ENCODE peak calls at places on chromosome 6, in seven cellular contexts. U is HCT116, K is GM12878, R is HepG2, T is K562, S is H1, E is SK-N-SH. A is an unnamed sample.

GRCh38 chr6:10398439-10399218 is 16.2 kb downstream of the TFAP2A start:
- DNase-seq in U (no peak), K (no peak), R (no peak), T (no peak), S (no peak), E (no peak), A (no peak)

GRCh38 chr6:5425267-5425666 is 164.0 kb downstream of the FARS2 start:
- DNase-seq in U (no peak), K (no peak), R (no peak), T (no peak), S (no peak), E (no peak), A (no peak)

GRCh38 chr6:162198925-162199324 is 528.6 kb downstream of the PRKN start:
- DNase-seq in U (no peak), K (no peak), R (peak; percentile 3), T (no peak), S (no peak), E (no peak), A (no peak)

GRCh38 chr6:165181951-165182414 is 127.4 kb downstream of the C6orf118 start:
- DNase-seq in U (no peak), K (no peak), R (no peak), T (no peak), S (no peak), E (no peak), A (no peak)

GRCh38 chr6:41768545-41769308 is 11.0 kb downstream of the FRS3 start:
- DNase-seq in U (no peak), K (no peak), R (peak; percentile 94), T (peak; percentile 70), S (no peak), E (peak; percentile 41), A (no peak)

GRCh38 chr6:66538548-66539135 is 831.6 kb upstream of the EYS start:
- DNase-seq in U (no peak), K (no peak), R (no peak), T (no peak), S (no peak), E (peak; percentile 5), A (no peak)

GRCh38 chr6:79599725-79600259 is 31.3 kb upstream of the SH3BGRL2 start:
- DNase-seq in U (no peak), K (no peak), R (no peak), T (peak; percentile 51), S (no peak), E (no peak), A (no peak)

GRCh38 chr6:82396964-82397761 is 33.5 kb downstream of the TPBG start:
- DNase-seq in U (peak; percentile 89), K (no peak), R (no peak), T (no peak), S (no peak), E (no peak), A (no peak)

GRCh38 chr6:135146160-135146920 is 34.8 kb upstream of the MYB start:
- DNase-seq in U (no peak), K (no peak), R (no peak), T (no peak), S (no peak), E (no peak), A (peak; percentile 45)

GRCh38 chr6:50970908-50971307 is 152.2 kb downstream of the TFAP2B start:
- DNase-seq in U (no peak), K (no peak), R (no peak), T (no peak), S (no peak), E (no peak), A (no peak)

GRCh38 chr6:37530294-37530693 is 30.6 kb upstream of the CCDC167 start:
- DNase-seq in U (no peak), K (no peak), R (no peak), T (no peak), S (no peak), E (peak; percentile 6), A (no peak)

GRCh38 chr6:41674231-41675000 is 36.1 kb downstream of the MDFI start:
- DNase-seq in U (no peak), K (no peak), R (no peak), T (no peak), S (no peak), E (no peak), A (no peak)

GRCh38 chr6:72784581-72784980 is 162.7 kb downstream of the KCNQ5 start:
- DNase-seq in U (no peak), K (no peak), R (no peak), T (no peak), S (no peak), E (no peak), A (no peak)

GRCh38 chr6:46320505-46320904 is 149.7 kb upstream of the ENPP5 start:
- DNase-seq in U (no peak), K (no peak), R (no peak), T (no peak), S (no peak), E (no peak), A (no peak)

GRCh38 chr6:117907600-117908245 is 659 bp downstream of the SLC35F1 start:
- DNase-seq in U (no peak), K (no peak), R (no peak), T (no peak), S (peak; percentile 78), E (peak; percentile 69), A (no peak)

GRCh38 chr6:63611560-63611959 is 24.0 kb upstream of the PHF3 start:
- DNase-seq in U (no peak), K (no peak), R (no peak), T (no peak), S (no peak), E (no peak), A (no peak)

GRCh38 chr6:11011787-11012234 is 32.3 kb downstream of the ELOVL2 start:
- DNase-seq in U (peak; percentile 52), K (no peak), R (peak; percentile 80), T (peak; percentile 22), S (no peak), E (no peak), A (peak; percentile 43)

GRCh38 chr6:157221817-157222175 is 101.5 kb downstream of the TMEM242 start:
- DNase-seq in U (no peak), K (no peak), R (no peak), T (no peak), S (no peak), E (no peak), A (no peak)

GRCh38 chr6:99002826-99003225 is 55.1 kb upstream of the FBXL4 start:
- DNase-seq in U (no peak), K (no peak), R (no peak), T (no peak), S (no peak), E (peak; percentile 58), A (no peak)

GRCh38 chr6:161104966-161105365 is 113.4 kb downstream of the MAP3K4 start:
- DNase-seq in U (no peak), K (no peak), R (no peak), T (no peak), S (no peak), E (no peak), A (no peak)

GRCh38 chr6:161103475-161103874 is 111.9 kb downstream of the MAP3K4 start:
- DNase-seq in U (no peak), K (no peak), R (no peak), T (no peak), S (no peak), E (no peak), A (no peak)

GRCh38 chr6:161108886-161109285 is 117.3 kb downstream of the MAP3K4 start:
- DNase-seq in U (no peak), K (no peak), R (no peak), T (no peak), S (no peak), E (no peak), A (no peak)

GRCh38 chr6:161107779-161108380 is 116.3 kb downstream of the MAP3K4 start:
- DNase-seq in U (no peak), K (no peak), R (no peak), T (no peak), S (no peak), E (no peak), A (no peak)

DNA sequence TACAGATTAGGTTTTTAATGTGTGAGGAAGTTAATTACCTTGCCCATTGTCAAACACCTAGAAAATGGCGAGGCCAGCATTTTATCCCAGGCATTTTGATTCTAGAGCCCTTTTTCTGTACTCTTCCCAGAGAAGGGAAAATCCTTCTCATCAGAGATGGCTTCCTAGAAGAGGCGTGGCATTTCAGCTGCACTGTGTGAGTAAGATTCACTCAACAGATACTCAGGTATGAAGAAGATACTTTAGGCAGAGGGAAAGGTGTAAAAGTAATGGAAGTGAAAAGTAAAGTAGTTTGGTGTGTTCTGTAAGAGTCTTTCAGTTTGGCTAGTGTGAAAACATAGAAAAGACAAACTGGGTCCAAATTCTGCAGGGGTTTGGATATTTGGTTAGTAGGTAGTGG is 113.8 kb downstream of the MAP3K4 start:
- DNase-seq in U (no peak), K (no peak), R (no peak), T (no peak), S (no peak), E (no peak), A (no peak)
- TF ChIP-seq JUND in U (no peak), K (no peak), R (no peak), T (no peak), S (no peak), E (no peak), A (no peak)

DNA sequence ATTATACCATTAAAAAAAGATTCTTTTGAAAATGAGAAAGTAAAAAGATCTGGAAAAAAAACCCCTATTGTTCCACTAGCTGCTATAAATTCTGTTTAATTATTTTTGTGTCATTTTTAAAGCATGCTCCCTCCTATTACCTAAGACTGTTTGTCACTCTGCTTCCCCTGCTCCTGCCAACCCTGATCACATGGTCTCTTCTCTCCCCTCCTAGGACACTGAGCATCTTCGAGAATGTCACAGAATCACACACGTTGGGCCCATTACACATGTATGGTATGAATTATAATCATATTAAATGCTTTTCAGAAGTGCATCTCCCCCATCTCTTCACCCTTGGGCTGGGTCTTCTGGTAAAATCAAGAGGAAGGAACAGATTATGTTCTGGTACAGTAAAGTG is 6.2 kb downstream of the SNAP91 start:
- DNase-seq in U (no peak), K (no peak), R (no peak), T (no peak), S (no peak), E (peak; percentile 33), A (no peak)
- TF ChIP-seq JUND in U (no peak), K (no peak), R (no peak), T (no peak), S (no peak), E (no peak), A (no peak)

GRCh38 chr6:166618866-166619761 is 7.9 kb downstream of the RPS6KA2 start:
- DNase-seq in U (no peak), K (no peak), R (no peak), T (no peak), S (no peak), E (no peak), A (no peak)
- TF ChIP-seq JUND in U (no peak), K (no peak), R (no peak), T (no peak), S (no peak), E (no peak), A (no peak)

GRCh38 chr6:24844061-24844460 is 45.3 kb upstream of the ARMH2 start:
- DNase-seq in U (no peak), K (no peak), R (no peak), T (no peak), S (no peak), E (no peak), A (no peak)

GRCh38 chr6:24840187-24840586 is 41.5 kb upstream of the ARMH2 start:
- DNase-seq in U (no peak), K (no peak), R (no peak), T (no peak), S (no peak), E (no peak), A (no peak)

GRCh38 chr6:24836116-24836515 is 37.4 kb upstream of the ARMH2 start:
- DNase-seq in U (no peak), K (no peak), R (no peak), T (no peak), S (no peak), E (no peak), A (no peak)

GRCh38 chr6:24838081-24838480 is 39.4 kb upstream of the ARMH2 start:
- DNase-seq in U (no peak), K (no peak), R (no peak), T (no peak), S (no peak), E (no peak), A (no peak)

GRCh38 chr6:24838994-24839393 is 40.3 kb upstream of the ARMH2 start:
- DNase-seq in U (no peak), K (no peak), R (no peak), T (no peak), S (no peak), E (no peak), A (no peak)
- TF ChIP-seq JUND in U (no peak), K (no peak), R (no peak), T (no peak), S (no peak), E (no peak), A (no peak)

A was measured in T47D.